ENCODE peak calls at places on chromosomes 1 and 21, in ten cellular contexts. Z is esophagus squamous epithelium, X is K562, W is lower leg skin, U is IMR-90, Y is A549, F is HepG2, E is body of pancreas, L is GM12891, P is right lobe of liver. H is an unnamed sample.

GRCh38 chr1:167630568-167631385 is 745 bp downstream of the RCSD1 start:
- DNase-seq in Z (no peak), X (no peak), W (peak; percentile 72), U (no peak), Y (no peak), F (no peak), E (no peak), L (no peak), P (no peak), H (no peak)

GRCh38 chr21:29487154-29487553 is 188.4 kb downstream of the BACH1 start:
- DNase-seq in Z (no peak), X (no peak), W (no peak), U (no peak), Y (no peak), F (no peak), E (no peak), L (no peak), P (no peak), H (no peak)

GRCh38 chr21:44065428-44065827 is 41.8 kb upstream of the PWP2 start:
- DNase-seq in Z (no peak), X (no peak), W (peak; percentile 76), U (peak; percentile 57), Y (no peak), F (no peak), E (no peak), L (no peak), P (no peak), H (no peak)

GRCh38 chr21:27026501-27026900 is 59.6 kb upstream of the ADAMTS5 start:
- DNase-seq in Z (no peak), X (no peak), W (no peak), U (peak; percentile 10), Y (no peak), F (no peak), E (no peak), L (no peak), P (no peak), H (no peak)

GRCh38 chr1:82042306-82042705 is 241.6 kb downstream of the ADGRL2 start:
- DNase-seq in Z (no peak), X (no peak), W (no peak), U (no peak), Y (no peak), F (no peak), E (no peak), L (no peak), P (no peak), H (no peak)

GRCh38 chr1:30855686-30856259 is 52.8 kb downstream of the SDC3 start:
- DNase-seq in Z (no peak), X (no peak), W (no peak), U (no peak), Y (no peak), F (no peak), E (no peak), L (no peak), P (no peak), H (no peak)

GRCh38 chr1:161313554-161314200 is 504 bp upstream of the SDHC start:
- DNase-seq in Z (no peak), X (no peak), W (no peak), U (no peak), Y (no peak), F (peak; percentile 43), E (no peak), L (no peak), P (no peak), H (no peak)

GRCh38 chr1:64041366-64042131 is 161.9 kb upstream of the UBE2U start:
- DNase-seq in Z (no peak), X (no peak), W (no peak), U (no peak), Y (no peak), F (no peak), E (no peak), L (no peak), P (no peak), H (no peak)

GRCh38 chr1:93615201-93616150 is 66.2 kb downstream of the BCAR3 start:
- DNase-seq in Z (no peak), X (peak; percentile 50), W (no peak), U (peak; percentile 77), Y (peak; percentile 48), F (peak; percentile 80), E (no peak), L (peak; percentile 53), P (peak; percentile 60), H (no peak)

GRCh38 chr1:233025156-233025555 is 74.7 kb downstream of the NTPCR start:
- DNase-seq in Z (no peak), X (no peak), W (no peak), U (peak; percentile 30), Y (peak; percentile 25), F (peak; percentile 18), E (peak; percentile 57), L (no peak), P (peak; percentile 52), H (no peak)

GRCh38 chr1:185646202-185646683 is 87.9 kb upstream of the HMCN1 start:
- DNase-seq in Z (no peak), X (no peak), W (no peak), U (peak; percentile 98), Y (peak; percentile 68), F (peak; percentile 99), E (peak; percentile 64), L (no peak), P (peak; percentile 81), H (peak; percentile 54)

GRCh38 chr1:214861615-214862014 is 220.9 kb upstream of the KCNK2 start:
- DNase-seq in Z (no peak), X (no peak), W (no peak), U (peak; percentile 77), Y (no peak), F (no peak), E (no peak), L (no peak), P (no peak), H (no peak)

DNA sequence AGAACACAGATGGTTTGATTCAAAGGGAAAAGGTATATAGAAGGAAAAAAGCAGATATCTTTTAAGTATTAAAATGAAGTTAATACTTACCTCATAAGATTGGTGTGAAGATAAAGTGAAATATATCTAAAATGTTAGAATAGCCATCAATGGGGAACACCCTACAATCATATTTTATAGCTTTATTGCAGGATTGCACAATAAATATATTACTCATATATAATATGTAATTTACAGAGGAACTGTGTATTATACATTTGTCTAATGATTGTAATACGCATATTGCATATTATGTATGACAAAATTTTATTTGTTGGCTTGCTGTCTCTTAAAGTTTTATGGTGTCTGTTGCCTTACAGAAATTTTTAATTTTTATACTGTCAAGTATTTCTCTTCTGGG is 47.8 kb downstream of the UCHL5 start:
- DNase-seq in Z (no peak), X (no peak), W (no peak), U (no peak), Y (no peak), F (no peak), E (no peak), L (no peak), P (no peak), H (no peak)
- TF ChIP-seq POLR2A in Z (no peak), X (no peak), W (no peak), U (no peak), Y (no peak), F (no peak), E (no peak), L (no peak), P (no peak), H (no peak)

DNA sequence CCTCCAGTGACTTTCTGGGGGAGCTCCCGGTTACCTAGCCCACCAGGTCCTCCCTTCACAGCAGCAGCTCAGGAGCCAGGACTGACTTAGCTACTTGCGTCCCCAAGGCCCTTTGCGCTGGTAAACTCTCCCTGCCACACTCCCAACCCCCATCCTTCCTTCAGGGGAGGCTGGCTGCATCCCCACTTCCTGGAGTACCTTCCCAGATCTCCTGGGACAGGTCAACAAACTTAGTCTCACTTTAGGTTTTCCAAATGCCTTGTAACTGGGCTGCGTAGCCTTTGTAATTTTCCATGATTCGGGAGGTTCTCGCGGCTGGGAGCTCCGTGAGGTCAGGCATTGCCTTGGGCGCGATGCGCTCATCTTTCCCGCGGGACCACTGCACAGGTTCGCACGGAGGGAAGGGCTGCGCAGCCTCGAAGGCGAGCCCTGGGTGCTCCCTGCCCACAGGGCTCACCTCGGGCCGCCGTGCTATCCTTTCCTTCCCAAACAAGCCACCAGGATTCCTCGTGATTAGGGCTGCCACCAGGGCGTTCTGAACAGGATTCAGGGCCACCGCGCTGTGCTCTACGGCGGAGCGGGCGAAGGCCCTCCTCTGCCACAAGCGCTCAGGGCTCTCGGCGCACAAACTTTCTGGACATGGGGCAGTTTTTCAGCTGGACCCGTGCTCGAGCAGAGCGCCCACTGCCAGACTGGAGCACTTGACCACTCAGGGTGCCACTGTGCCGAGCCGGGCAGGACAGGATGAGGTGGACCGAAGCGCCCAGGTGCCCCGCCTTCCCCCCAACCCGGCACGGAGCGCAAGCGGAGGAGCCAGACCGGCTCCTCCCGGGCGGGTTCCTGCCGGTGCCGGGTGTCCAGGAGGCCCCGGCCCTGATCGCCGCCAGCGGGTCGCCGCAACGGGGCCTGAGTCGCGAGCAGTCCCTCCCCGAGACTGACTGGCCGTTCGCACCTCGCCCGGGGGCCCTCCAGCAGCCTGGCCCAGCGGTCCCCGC is 1.1 kb downstream of the TMPRSS2 start:
- DNase-seq in Z (no peak), X (no peak), W (no peak), U (no peak), Y (no peak), F (no peak), E (peak; percentile 69), L (no peak), P (peak; percentile 60), H (no peak)
- TF ChIP-seq POLR2A in Z (no peak), X (no peak), W (no peak), U (no peak), Y (no peak), F (no peak), E (peak; percentile 79), L (no peak), P (peak; percentile 29), H (no peak)

GRCh38 chr1:176195547-176195946 is 11.5 kb downstream of the COP1 start:
- DNase-seq in Z (no peak), X (no peak), W (no peak), U (no peak), Y (no peak), F (no peak), E (no peak), L (no peak), P (no peak), H (no peak)
- TF ChIP-seq POLR2A in Z (no peak), X (no peak), W (no peak), U (no peak), Y (no peak), F (no peak), E (no peak), L (no peak), P (no peak), H (no peak)

DNA sequence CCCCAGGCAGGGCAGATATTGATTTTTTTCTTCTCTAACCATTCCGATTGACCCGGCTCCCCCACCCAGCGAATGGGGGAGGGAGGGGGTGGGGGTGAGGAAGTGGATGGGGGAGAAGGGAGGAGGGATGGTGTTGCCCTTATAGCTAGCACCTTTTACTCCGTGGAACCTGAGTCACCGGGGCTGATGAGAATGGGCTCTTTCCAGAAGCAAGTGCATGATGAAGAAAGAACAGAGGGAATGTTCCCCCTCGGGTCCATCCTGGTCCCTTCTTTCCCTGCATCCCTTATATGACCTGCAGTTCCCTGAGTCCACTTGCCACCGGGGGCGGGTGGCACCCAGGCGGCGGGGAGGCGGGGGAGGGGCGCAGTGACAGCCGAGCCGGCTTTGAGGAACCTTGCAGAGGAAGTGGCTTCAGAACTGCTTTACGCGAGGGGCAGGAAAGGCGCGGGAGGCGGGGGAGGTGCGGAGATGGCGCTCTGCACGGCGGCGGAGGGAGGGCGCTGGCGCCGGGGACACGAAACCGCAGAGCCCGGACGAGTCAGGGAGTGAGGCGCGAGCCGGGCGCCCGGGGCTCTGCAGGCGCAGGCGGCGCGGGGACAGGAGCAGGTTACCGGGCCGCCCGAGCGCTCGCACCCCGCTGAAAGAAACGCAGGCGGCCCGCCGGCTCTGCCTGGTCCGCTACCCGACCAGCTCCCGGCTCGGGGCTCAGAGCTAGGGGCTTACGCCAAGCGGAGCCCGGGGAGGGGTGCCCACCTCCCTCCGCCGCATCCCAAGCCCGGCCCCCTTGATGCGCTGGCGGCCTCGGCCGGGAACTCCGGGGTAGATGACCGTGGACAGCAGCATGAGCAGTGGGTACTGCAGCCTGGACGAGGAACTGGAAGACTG is 49.7 kb downstream of the RASSF5 start:
- DNase-seq in Z (peak; percentile 40), X (peak; percentile 87), W (peak; percentile 96), U (peak; percentile 38), Y (peak; percentile 51), F (no peak), E (peak; percentile 65), L (peak; percentile 60), P (peak; percentile 81), H (peak; percentile 61)
- TF ChIP-seq POLR2A in Z (peak; percentile 69), X (peak; percentile 70), W (no peak), U (no peak), Y (no peak), F (no peak), E (peak; percentile 67), L (peak; percentile 36), P (peak; percentile 54), H (peak; percentile 36)